ENCODE peak calls at places on chromosomes 7 and 10, in six cellular contexts. One of them, this sample, is unnamed.
A peak's percentile ranks its signal among the peaks of the same experiment; 100 is the strongest.

GRCh38 chr10:129090618-129091366 is 376.2 kb upstream of the MGMT start:
- DNase-seq in astrocyte of the hippocampus: no peak
- DNase-seq in RWPE1: no peak
- DNase-seq in posterior vena cava: no peak
- DNase-seq in ACHN: no peak
- DNase-seq in posterior cingulate gyrus: no peak
- DNase-seq in this sample: no peak

GRCh38 chr7:17298102-17298839 is at the start of gene AHR:
- DNase-seq in RWPE1: peak; percentile 96
- DNase-seq in posterior cingulate gyrus: peak; percentile 89
- DNase-seq in posterior vena cava: peak; percentile 98
- DNase-seq in astrocyte of the hippocampus: peak; percentile 97
- DNase-seq in ACHN: peak; percentile 98
- DNase-seq in this sample: peak; percentile 94

GRCh38 chr7:68730194-68730593 is 868.1 kb upstream of the AUTS2 start:
- DNase-seq in posterior vena cava: no peak
- DNase-seq in posterior cingulate gyrus: no peak
- DNase-seq in ACHN: no peak
- DNase-seq in astrocyte of the hippocampus: no peak
- DNase-seq in RWPE1: no peak
- DNase-seq in this sample: no peak

GRCh38 chr7:2488272-2488645 is 12.1 kb upstream of the GRIFIN start:
- DNase-seq in RWPE1: no peak
- DNase-seq in astrocyte of the hippocampus: no peak
- DNase-seq in posterior cingulate gyrus: no peak
- DNase-seq in posterior vena cava: peak; percentile 92
- DNase-seq in ACHN: no peak
- DNase-seq in this sample: no peak

GRCh38 chr7:8290645-8291308 is 28.8 kb upstream of the ICA1 start:
- DNase-seq in RWPE1: peak; percentile 15
- DNase-seq in ACHN: no peak
- DNase-seq in posterior cingulate gyrus: no peak
- DNase-seq in astrocyte of the hippocampus: no peak
- DNase-seq in posterior vena cava: no peak
- DNase-seq in this sample: peak; percentile 38

GRCh38 chr10:122707535-122707934 is 7.9 kb upstream of the C10orf120 start:
- DNase-seq in posterior cingulate gyrus: no peak
- DNase-seq in ACHN: no peak
- DNase-seq in posterior vena cava: no peak
- DNase-seq in RWPE1: no peak
- DNase-seq in astrocyte of the hippocampus: no peak
- DNase-seq in this sample: no peak

GRCh38 chr10:63637833-63638443 is 116.7 kb downstream of the REEP3 start:
- DNase-seq in RWPE1: no peak
- DNase-seq in astrocyte of the hippocampus: no peak
- DNase-seq in posterior vena cava: no peak
- DNase-seq in ACHN: no peak
- DNase-seq in posterior cingulate gyrus: no peak
- DNase-seq in this sample: no peak

GRCh38 chr7:127251458-127252379 is 1.0 kb downstream of the GRM8 start:
- DNase-seq in ACHN: peak; percentile 25
- DNase-seq in RWPE1: peak; percentile 15
- DNase-seq in astrocyte of the hippocampus: peak; percentile 10
- DNase-seq in posterior cingulate gyrus: no peak
- DNase-seq in posterior vena cava: no peak
- DNase-seq in this sample: peak; percentile 48

GRCh38 chr7:13042605-13043236 is 355.3 kb downstream of the ARL4A start:
- DNase-seq in astrocyte of the hippocampus: peak; percentile 46
- DNase-seq in ACHN: peak; percentile 31
- DNase-seq in posterior cingulate gyrus: no peak
- DNase-seq in posterior vena cava: no peak
- DNase-seq in RWPE1: peak; percentile 26
- DNase-seq in this sample: no peak

GRCh38 chr7:123727071-123727837 is 21.5 kb downstream of the WASL start:
- DNase-seq in posterior cingulate gyrus: no peak
- DNase-seq in ACHN: no peak
- DNase-seq in posterior vena cava: no peak
- DNase-seq in RWPE1: no peak
- DNase-seq in astrocyte of the hippocampus: peak; percentile 89
- DNase-seq in this sample: no peak

GRCh38 chr7:155874010-155874409 is 61.7 kb upstream of the SHH start:
- DNase-seq in ACHN: no peak
- DNase-seq in astrocyte of the hippocampus: no peak
- DNase-seq in RWPE1: no peak
- DNase-seq in posterior vena cava: no peak
- DNase-seq in posterior cingulate gyrus: no peak
- DNase-seq in this sample: no peak

GRCh38 chr10:97450828-97451227 is 4.9 kb downstream of the ZDHHC16 start:
- DNase-seq in ACHN: no peak
- DNase-seq in posterior cingulate gyrus: no peak
- DNase-seq in astrocyte of the hippocampus: no peak
- DNase-seq in posterior vena cava: no peak
- DNase-seq in RWPE1: no peak
- DNase-seq in this sample: peak; percentile 18

GRCh38 chr7:70725448-70725847 is 406.5 kb upstream of the GALNT17 start:
- DNase-seq in RWPE1: no peak
- DNase-seq in astrocyte of the hippocampus: no peak
- DNase-seq in ACHN: no peak
- DNase-seq in posterior cingulate gyrus: no peak
- DNase-seq in posterior vena cava: no peak
- DNase-seq in this sample: no peak

GRCh38 chr10:110455440-110455839 is 42.3 kb upstream of the DUSP5 start:
- DNase-seq in astrocyte of the hippocampus: no peak
- DNase-seq in posterior vena cava: peak; percentile 43
- DNase-seq in posterior cingulate gyrus: no peak
- DNase-seq in RWPE1: no peak
- DNase-seq in ACHN: no peak
- DNase-seq in this sample: no peak

GRCh38 chr10:113480828-113481502 is 71.9 kb upstream of the HABP2 start:
- DNase-seq in posterior cingulate gyrus: no peak
- DNase-seq in RWPE1: peak; percentile 29
- DNase-seq in astrocyte of the hippocampus: no peak
- DNase-seq in posterior vena cava: no peak
- DNase-seq in ACHN: no peak
- DNase-seq in this sample: no peak

GRCh38 chr10:92810934-92811532 is 37.3 kb upstream of the EXOC6 start:
- DNase-seq in posterior vena cava: no peak
- DNase-seq in ACHN: no peak
- DNase-seq in RWPE1: no peak
- DNase-seq in posterior cingulate gyrus: no peak
- DNase-seq in astrocyte of the hippocampus: no peak
- DNase-seq in this sample: no peak

GRCh38 chr7:24717247-24717622 is 40.0 kb downstream of the GSDME start:
- DNase-seq in RWPE1: no peak
- DNase-seq in ACHN: no peak
- DNase-seq in astrocyte of the hippocampus: no peak
- DNase-seq in posterior vena cava: no peak
- DNase-seq in posterior cingulate gyrus: no peak
- DNase-seq in this sample: no peak

GRCh38 chr7:142603870-142604448 is 145.3 kb upstream of the PRSS1 start:
- DNase-seq in RWPE1: peak; percentile 65
- DNase-seq in posterior vena cava: no peak
- DNase-seq in astrocyte of the hippocampus: peak; percentile 68
- DNase-seq in ACHN: peak; percentile 79
- DNase-seq in posterior cingulate gyrus: no peak
- DNase-seq in this sample: peak; percentile 80

GRCh38 chr10:11899067-11899876 is 76.1 kb downstream of the PROSER2 start:
- DNase-seq in ACHN: no peak
- DNase-seq in posterior vena cava: no peak
- DNase-seq in posterior cingulate gyrus: no peak
- DNase-seq in RWPE1: no peak
- DNase-seq in astrocyte of the hippocampus: no peak
- DNase-seq in this sample: no peak

GRCh38 chr7:49020145-49020544 is 95.8 kb downstream of the CDC14C start:
- DNase-seq in posterior vena cava: no peak
- DNase-seq in posterior cingulate gyrus: no peak
- DNase-seq in RWPE1: no peak
- DNase-seq in astrocyte of the hippocampus: no peak
- DNase-seq in ACHN: no peak
- DNase-seq in this sample: no peak

GRCh38 chr10:69652857-69653199 is 22.8 kb downstream of the FAM241B start:
- DNase-seq in ACHN: no peak
- DNase-seq in posterior vena cava: no peak
- DNase-seq in astrocyte of the hippocampus: no peak
- DNase-seq in RWPE1: no peak
- DNase-seq in posterior cingulate gyrus: no peak
- DNase-seq in this sample: no peak

GRCh38 chr7:98374285-98374680 is 26.6 kb downstream of the BAIAP2L1 start:
- DNase-seq in posterior cingulate gyrus: no peak
- DNase-seq in RWPE1: no peak
- DNase-seq in posterior vena cava: no peak
- DNase-seq in ACHN: no peak
- DNase-seq in astrocyte of the hippocampus: no peak
- DNase-seq in this sample: no peak

GRCh38 chr10:89966211-89966610 is 264.8 kb downstream of the KIF20B start:
- DNase-seq in posterior cingulate gyrus: no peak
- DNase-seq in astrocyte of the hippocampus: no peak
- DNase-seq in ACHN: no peak
- DNase-seq in RWPE1: no peak
- DNase-seq in posterior vena cava: no peak
- DNase-seq in this sample: no peak